ENCODE peak calls at places on chromosomes 2 and 18, in nine cellular contexts. One of them, this sample, is unnamed.

GRCh38 chr2:231228974-231229373 is 30.5 kb downstream of the ARMC9 start:
- DNase-seq in left cardiac atrium: no peak
- DNase-seq in activated CD4-positive, alpha-beta T cell treated with anti-CD3 and anti-CD28 coated beads for 36 hours: no peak
- DNase-seq in AG10803: no peak
- DNase-seq in activated naive CD4-positive, alpha-beta T cell treated with anti-CD3 and anti-CD28 coated beads, Interleukin-2, amount 50 U/mL, for 16 hours: no peak
- DNase-seq in amniotic stem cell: no peak
- DNase-seq in stimulated activated CD4-positive, alpha-beta T cell treated with anti-CD3 and anti-CD28 coated beads, Interleukin-15, amount 100 ng/mL, for 24 hours: no peak
- DNase-seq in foreskin keratinocyte: no peak
- DNase-seq in Daoy: no peak
- DNase-seq in this sample: no peak

GRCh38 chr18:68083776-68084175 is 567.3 kb upstream of the DSEL start:
- DNase-seq in AG10803: no peak
- DNase-seq in activated naive CD4-positive, alpha-beta T cell treated with anti-CD3 and anti-CD28 coated beads, Interleukin-2, amount 50 U/mL, for 16 hours: no peak
- DNase-seq in amniotic stem cell: no peak
- DNase-seq in Daoy: no peak
- DNase-seq in left cardiac atrium: no peak
- DNase-seq in stimulated activated CD4-positive, alpha-beta T cell treated with anti-CD3 and anti-CD28 coated beads, Interleukin-15, amount 100 ng/mL, for 24 hours: no peak
- DNase-seq in activated CD4-positive, alpha-beta T cell treated with anti-CD3 and anti-CD28 coated beads for 36 hours: no peak
- DNase-seq in foreskin keratinocyte: no peak
- DNase-seq in this sample: no peak

GRCh38 chr2:39571197-39571731 is 94.5 kb upstream of the TMEM178A start:
- DNase-seq in activated CD4-positive, alpha-beta T cell treated with anti-CD3 and anti-CD28 coated beads for 36 hours: no peak
- DNase-seq in stimulated activated CD4-positive, alpha-beta T cell treated with anti-CD3 and anti-CD28 coated beads, Interleukin-15, amount 100 ng/mL, for 24 hours: no peak
- DNase-seq in AG10803: peak
- DNase-seq in activated naive CD4-positive, alpha-beta T cell treated with anti-CD3 and anti-CD28 coated beads, Interleukin-2, amount 50 U/mL, for 16 hours: no peak
- DNase-seq in foreskin keratinocyte: peak
- DNase-seq in Daoy: peak
- DNase-seq in amniotic stem cell: no peak
- DNase-seq in left cardiac atrium: no peak
- DNase-seq in this sample: no peak

GRCh38 chr2:62569907-62570793 is 64.2 kb upstream of the TMEM17 start:
- DNase-seq in AG10803: no peak
- DNase-seq in foreskin keratinocyte: no peak
- DNase-seq in stimulated activated CD4-positive, alpha-beta T cell treated with anti-CD3 and anti-CD28 coated beads, Interleukin-15, amount 100 ng/mL, for 24 hours: no peak
- DNase-seq in Daoy: no peak
- DNase-seq in left cardiac atrium: no peak
- DNase-seq in activated CD4-positive, alpha-beta T cell treated with anti-CD3 and anti-CD28 coated beads for 36 hours: no peak
- DNase-seq in amniotic stem cell: no peak
- DNase-seq in activated naive CD4-positive, alpha-beta T cell treated with anti-CD3 and anti-CD28 coated beads, Interleukin-2, amount 50 U/mL, for 16 hours: no peak
- DNase-seq in this sample: no peak

GRCh38 chr2:12787891-12788783 is 71.4 kb downstream of the TRIB2 start:
- DNase-seq in amniotic stem cell: no peak
- DNase-seq in AG10803: peak
- DNase-seq in left cardiac atrium: peak
- DNase-seq in activated naive CD4-positive, alpha-beta T cell treated with anti-CD3 and anti-CD28 coated beads, Interleukin-2, amount 50 U/mL, for 16 hours: no peak
- DNase-seq in activated CD4-positive, alpha-beta T cell treated with anti-CD3 and anti-CD28 coated beads for 36 hours: no peak
- DNase-seq in foreskin keratinocyte: no peak
- DNase-seq in stimulated activated CD4-positive, alpha-beta T cell treated with anti-CD3 and anti-CD28 coated beads, Interleukin-15, amount 100 ng/mL, for 24 hours: no peak
- DNase-seq in Daoy: peak
- DNase-seq in this sample: no peak

GRCh38 chr2:42316910-42317309 is 44.1 kb downstream of the COX7A2L start:
- DNase-seq in stimulated activated CD4-positive, alpha-beta T cell treated with anti-CD3 and anti-CD28 coated beads, Interleukin-15, amount 100 ng/mL, for 24 hours: no peak
- DNase-seq in Daoy: no peak
- DNase-seq in activated CD4-positive, alpha-beta T cell treated with anti-CD3 and anti-CD28 coated beads for 36 hours: no peak
- DNase-seq in amniotic stem cell: no peak
- DNase-seq in left cardiac atrium: no peak
- DNase-seq in activated naive CD4-positive, alpha-beta T cell treated with anti-CD3 and anti-CD28 coated beads, Interleukin-2, amount 50 U/mL, for 16 hours: no peak
- DNase-seq in foreskin keratinocyte: no peak
- DNase-seq in AG10803: no peak
- DNase-seq in this sample: no peak

GRCh38 chr2:74497777-74498499 is 1.5 kb downstream of the LBX2 start:
- DNase-seq in left cardiac atrium: no peak
- DNase-seq in amniotic stem cell: no peak
- DNase-seq in foreskin keratinocyte: no peak
- DNase-seq in Daoy: no peak
- DNase-seq in activated naive CD4-positive, alpha-beta T cell treated with anti-CD3 and anti-CD28 coated beads, Interleukin-2, amount 50 U/mL, for 16 hours: no peak
- DNase-seq in stimulated activated CD4-positive, alpha-beta T cell treated with anti-CD3 and anti-CD28 coated beads, Interleukin-15, amount 100 ng/mL, for 24 hours: peak
- DNase-seq in activated CD4-positive, alpha-beta T cell treated with anti-CD3 and anti-CD28 coated beads for 36 hours: peak
- DNase-seq in AG10803: no peak
- DNase-seq in this sample: peak

GRCh38 chr2:52465267-52465666 is 1302.3 kb upstream of the CHAC2 start:
- DNase-seq in Daoy: no peak
- DNase-seq in foreskin keratinocyte: no peak
- DNase-seq in AG10803: no peak
- DNase-seq in activated naive CD4-positive, alpha-beta T cell treated with anti-CD3 and anti-CD28 coated beads, Interleukin-2, amount 50 U/mL, for 16 hours: no peak
- DNase-seq in stimulated activated CD4-positive, alpha-beta T cell treated with anti-CD3 and anti-CD28 coated beads, Interleukin-15, amount 100 ng/mL, for 24 hours: no peak
- DNase-seq in activated CD4-positive, alpha-beta T cell treated with anti-CD3 and anti-CD28 coated beads for 36 hours: no peak
- DNase-seq in amniotic stem cell: no peak
- DNase-seq in left cardiac atrium: no peak
- DNase-seq in this sample: no peak

GRCh38 chr18:69528439-69528838 is 127.8 kb downstream of the DOK6 start:
- DNase-seq in foreskin keratinocyte: no peak
- DNase-seq in stimulated activated CD4-positive, alpha-beta T cell treated with anti-CD3 and anti-CD28 coated beads, Interleukin-15, amount 100 ng/mL, for 24 hours: no peak
- DNase-seq in left cardiac atrium: no peak
- DNase-seq in Daoy: no peak
- DNase-seq in amniotic stem cell: no peak
- DNase-seq in activated CD4-positive, alpha-beta T cell treated with anti-CD3 and anti-CD28 coated beads for 36 hours: no peak
- DNase-seq in activated naive CD4-positive, alpha-beta T cell treated with anti-CD3 and anti-CD28 coated beads, Interleukin-2, amount 50 U/mL, for 16 hours: no peak
- DNase-seq in AG10803: peak
- DNase-seq in this sample: no peak

GRCh38 chr2:179991344-179991743 is 15.8 kb downstream of the CWC22 start:
- DNase-seq in AG10803: peak
- DNase-seq in Daoy: no peak
- DNase-seq in stimulated activated CD4-positive, alpha-beta T cell treated with anti-CD3 and anti-CD28 coated beads, Interleukin-15, amount 100 ng/mL, for 24 hours: peak
- DNase-seq in activated CD4-positive, alpha-beta T cell treated with anti-CD3 and anti-CD28 coated beads for 36 hours: peak
- DNase-seq in left cardiac atrium: no peak
- DNase-seq in foreskin keratinocyte: no peak
- DNase-seq in amniotic stem cell: no peak
- DNase-seq in activated naive CD4-positive, alpha-beta T cell treated with anti-CD3 and anti-CD28 coated beads, Interleukin-2, amount 50 U/mL, for 16 hours: no peak
- DNase-seq in this sample: no peak

GRCh38 chr2:99801304-99801909 is 311.6 kb upstream of the REV1 start:
- DNase-seq in Daoy: no peak
- DNase-seq in AG10803: no peak
- DNase-seq in foreskin keratinocyte: no peak
- DNase-seq in left cardiac atrium: no peak
- DNase-seq in stimulated activated CD4-positive, alpha-beta T cell treated with anti-CD3 and anti-CD28 coated beads, Interleukin-15, amount 100 ng/mL, for 24 hours: no peak
- DNase-seq in activated naive CD4-positive, alpha-beta T cell treated with anti-CD3 and anti-CD28 coated beads, Interleukin-2, amount 50 U/mL, for 16 hours: no peak
- DNase-seq in amniotic stem cell: no peak
- DNase-seq in activated CD4-positive, alpha-beta T cell treated with anti-CD3 and anti-CD28 coated beads for 36 hours: no peak
- DNase-seq in this sample: no peak

GRCh38 chr18:38032516-38032915 is 466.9 kb upstream of the CELF4 start:
- DNase-seq in activated naive CD4-positive, alpha-beta T cell treated with anti-CD3 and anti-CD28 coated beads, Interleukin-2, amount 50 U/mL, for 16 hours: no peak
- DNase-seq in Daoy: no peak
- DNase-seq in AG10803: no peak
- DNase-seq in amniotic stem cell: no peak
- DNase-seq in foreskin keratinocyte: no peak
- DNase-seq in stimulated activated CD4-positive, alpha-beta T cell treated with anti-CD3 and anti-CD28 coated beads, Interleukin-15, amount 100 ng/mL, for 24 hours: no peak
- DNase-seq in activated CD4-positive, alpha-beta T cell treated with anti-CD3 and anti-CD28 coated beads for 36 hours: no peak
- DNase-seq in left cardiac atrium: no peak
- DNase-seq in this sample: no peak

GRCh38 chr2:54158311-54158710 is 42.9 kb downstream of the ACYP2 start:
- DNase-seq in AG10803: peak
- DNase-seq in stimulated activated CD4-positive, alpha-beta T cell treated with anti-CD3 and anti-CD28 coated beads, Interleukin-15, amount 100 ng/mL, for 24 hours: no peak
- DNase-seq in Daoy: no peak
- DNase-seq in left cardiac atrium: no peak
- DNase-seq in activated CD4-positive, alpha-beta T cell treated with anti-CD3 and anti-CD28 coated beads for 36 hours: no peak
- DNase-seq in amniotic stem cell: no peak
- DNase-seq in activated naive CD4-positive, alpha-beta T cell treated with anti-CD3 and anti-CD28 coated beads, Interleukin-2, amount 50 U/mL, for 16 hours: no peak
- DNase-seq in foreskin keratinocyte: no peak
- DNase-seq in this sample: no peak

GRCh38 chr18:47736376-47737140 is 193.9 kb downstream of the SMAD2 start:
- DNase-seq in foreskin keratinocyte: no peak
- DNase-seq in activated naive CD4-positive, alpha-beta T cell treated with anti-CD3 and anti-CD28 coated beads, Interleukin-2, amount 50 U/mL, for 16 hours: no peak
- DNase-seq in activated CD4-positive, alpha-beta T cell treated with anti-CD3 and anti-CD28 coated beads for 36 hours: no peak
- DNase-seq in left cardiac atrium: no peak
- DNase-seq in Daoy: no peak
- DNase-seq in AG10803: no peak
- DNase-seq in stimulated activated CD4-positive, alpha-beta T cell treated with anti-CD3 and anti-CD28 coated beads, Interleukin-15, amount 100 ng/mL, for 24 hours: no peak
- DNase-seq in amniotic stem cell: no peak
- DNase-seq in this sample: no peak

GRCh38 chr2:239801404-239802100 is 223.6 kb downstream of the NDUFA10 start:
- DNase-seq in Daoy: no peak
- DNase-seq in amniotic stem cell: no peak
- DNase-seq in left cardiac atrium: no peak
- DNase-seq in activated naive CD4-positive, alpha-beta T cell treated with anti-CD3 and anti-CD28 coated beads, Interleukin-2, amount 50 U/mL, for 16 hours: no peak
- DNase-seq in foreskin keratinocyte: no peak
- DNase-seq in activated CD4-positive, alpha-beta T cell treated with anti-CD3 and anti-CD28 coated beads for 36 hours: no peak
- DNase-seq in stimulated activated CD4-positive, alpha-beta T cell treated with anti-CD3 and anti-CD28 coated beads, Interleukin-15, amount 100 ng/mL, for 24 hours: no peak
- DNase-seq in AG10803: no peak
- DNase-seq in this sample: no peak

GRCh38 chr2:178331474-178332431 is 119.2 kb downstream of the PRKRA start:
- DNase-seq in Daoy: no peak
- DNase-seq in amniotic stem cell: no peak
- DNase-seq in AG10803: peak
- DNase-seq in stimulated activated CD4-positive, alpha-beta T cell treated with anti-CD3 and anti-CD28 coated beads, Interleukin-15, amount 100 ng/mL, for 24 hours: no peak
- DNase-seq in activated naive CD4-positive, alpha-beta T cell treated with anti-CD3 and anti-CD28 coated beads, Interleukin-2, amount 50 U/mL, for 16 hours: no peak
- DNase-seq in foreskin keratinocyte: peak
- DNase-seq in left cardiac atrium: no peak
- DNase-seq in activated CD4-positive, alpha-beta T cell treated with anti-CD3 and anti-CD28 coated beads for 36 hours: no peak
- DNase-seq in this sample: no peak

GRCh38 chr2:36318547-36318946 is 37.0 kb upstream of the CRIM1 start:
- DNase-seq in left cardiac atrium: no peak
- DNase-seq in AG10803: peak
- DNase-seq in activated naive CD4-positive, alpha-beta T cell treated with anti-CD3 and anti-CD28 coated beads, Interleukin-2, amount 50 U/mL, for 16 hours: no peak
- DNase-seq in foreskin keratinocyte: no peak
- DNase-seq in stimulated activated CD4-positive, alpha-beta T cell treated with anti-CD3 and anti-CD28 coated beads, Interleukin-15, amount 100 ng/mL, for 24 hours: no peak
- DNase-seq in Daoy: no peak
- DNase-seq in amniotic stem cell: no peak
- DNase-seq in activated CD4-positive, alpha-beta T cell treated with anti-CD3 and anti-CD28 coated beads for 36 hours: no peak
- DNase-seq in this sample: no peak

GRCh38 chr2:47592381-47592780 is 189.4 kb downstream of the MSH2 start:
- DNase-seq in amniotic stem cell: no peak
- DNase-seq in activated naive CD4-positive, alpha-beta T cell treated with anti-CD3 and anti-CD28 coated beads, Interleukin-2, amount 50 U/mL, for 16 hours: no peak
- DNase-seq in Daoy: no peak
- DNase-seq in activated CD4-positive, alpha-beta T cell treated with anti-CD3 and anti-CD28 coated beads for 36 hours: no peak
- DNase-seq in left cardiac atrium: no peak
- DNase-seq in stimulated activated CD4-positive, alpha-beta T cell treated with anti-CD3 and anti-CD28 coated beads, Interleukin-15, amount 100 ng/mL, for 24 hours: no peak
- DNase-seq in AG10803: no peak
- DNase-seq in foreskin keratinocyte: no peak
- DNase-seq in this sample: no peak

GRCh38 chr2:174597347-174598047 is at the start of gene WIPF1:
- DNase-seq in activated CD4-positive, alpha-beta T cell treated with anti-CD3 and anti-CD28 coated beads for 36 hours: peak
- DNase-seq in activated naive CD4-positive, alpha-beta T cell treated with anti-CD3 and anti-CD28 coated beads, Interleukin-2, amount 50 U/mL, for 16 hours: peak
- DNase-seq in foreskin keratinocyte: no peak
- DNase-seq in AG10803: peak
- DNase-seq in amniotic stem cell: no peak
- DNase-seq in left cardiac atrium: no peak
- DNase-seq in stimulated activated CD4-positive, alpha-beta T cell treated with anti-CD3 and anti-CD28 coated beads, Interleukin-15, amount 100 ng/mL, for 24 hours: no peak
- DNase-seq in Daoy: peak
- DNase-seq in this sample: peak

GRCh38 chr18:24982831-24983230 is 369.1 kb downstream of the ZNF521 start:
- DNase-seq in Daoy: peak
- DNase-seq in amniotic stem cell: no peak
- DNase-seq in AG10803: peak
- DNase-seq in left cardiac atrium: no peak
- DNase-seq in activated CD4-positive, alpha-beta T cell treated with anti-CD3 and anti-CD28 coated beads for 36 hours: no peak
- DNase-seq in activated naive CD4-positive, alpha-beta T cell treated with anti-CD3 and anti-CD28 coated beads, Interleukin-2, amount 50 U/mL, for 16 hours: no peak
- DNase-seq in stimulated activated CD4-positive, alpha-beta T cell treated with anti-CD3 and anti-CD28 coated beads, Interleukin-15, amount 100 ng/mL, for 24 hours: no peak
- DNase-seq in foreskin keratinocyte: no peak
- DNase-seq in this sample: no peak

GRCh38 chr2:149089068-149089467 is 50.6 kb downstream of the LYPD6B start:
- DNase-seq in left cardiac atrium: no peak
- DNase-seq in activated naive CD4-positive, alpha-beta T cell treated with anti-CD3 and anti-CD28 coated beads, Interleukin-2, amount 50 U/mL, for 16 hours: no peak
- DNase-seq in stimulated activated CD4-positive, alpha-beta T cell treated with anti-CD3 and anti-CD28 coated beads, Interleukin-15, amount 100 ng/mL, for 24 hours: no peak
- DNase-seq in amniotic stem cell: no peak
- DNase-seq in Daoy: no peak
- DNase-seq in foreskin keratinocyte: no peak
- DNase-seq in activated CD4-positive, alpha-beta T cell treated with anti-CD3 and anti-CD28 coated beads for 36 hours: no peak
- DNase-seq in AG10803: no peak
- DNase-seq in this sample: no peak

GRCh38 chr2:36695746-36696415 is 626 bp upstream of the VIT start:
- DNase-seq in left cardiac atrium: no peak
- DNase-seq in stimulated activated CD4-positive, alpha-beta T cell treated with anti-CD3 and anti-CD28 coated beads, Interleukin-15, amount 100 ng/mL, for 24 hours: no peak
- DNase-seq in AG10803: peak
- DNase-seq in amniotic stem cell: no peak
- DNase-seq in activated naive CD4-positive, alpha-beta T cell treated with anti-CD3 and anti-CD28 coated beads, Interleukin-2, amount 50 U/mL, for 16 hours: no peak
- DNase-seq in activated CD4-positive, alpha-beta T cell treated with anti-CD3 and anti-CD28 coated beads for 36 hours: no peak
- DNase-seq in Daoy: peak
- DNase-seq in foreskin keratinocyte: peak
- DNase-seq in this sample: no peak

GRCh38 chr2:86062043-86062442 is 43.6 kb downstream of the POLR1A start:
- DNase-seq in left cardiac atrium: no peak
- DNase-seq in Daoy: no peak
- DNase-seq in amniotic stem cell: no peak
- DNase-seq in AG10803: peak
- DNase-seq in foreskin keratinocyte: no peak
- DNase-seq in stimulated activated CD4-positive, alpha-beta T cell treated with anti-CD3 and anti-CD28 coated beads, Interleukin-15, amount 100 ng/mL, for 24 hours: no peak
- DNase-seq in activated CD4-positive, alpha-beta T cell treated with anti-CD3 and anti-CD28 coated beads for 36 hours: no peak
- DNase-seq in activated naive CD4-positive, alpha-beta T cell treated with anti-CD3 and anti-CD28 coated beads, Interleukin-2, amount 50 U/mL, for 16 hours: no peak
- DNase-seq in this sample: no peak

GRCh38 chr2:213848631-213849030 is 562.2 kb upstream of the VWC2L start:
- DNase-seq in left cardiac atrium: no peak
- DNase-seq in amniotic stem cell: peak
- DNase-seq in activated naive CD4-positive, alpha-beta T cell treated with anti-CD3 and anti-CD28 coated beads, Interleukin-2, amount 50 U/mL, for 16 hours: no peak
- DNase-seq in foreskin keratinocyte: no peak
- DNase-seq in activated CD4-positive, alpha-beta T cell treated with anti-CD3 and anti-CD28 coated beads for 36 hours: no peak
- DNase-seq in Daoy: no peak
- DNase-seq in AG10803: peak
- DNase-seq in stimulated activated CD4-positive, alpha-beta T cell treated with anti-CD3 and anti-CD28 coated beads, Interleukin-15, amount 100 ng/mL, for 24 hours: no peak
- DNase-seq in this sample: no peak

GRCh38 chr18:29154196-29154757 is 977.3 kb upstream of the CDH2 start:
- DNase-seq in foreskin keratinocyte: peak
- DNase-seq in AG10803: peak
- DNase-seq in Daoy: peak
- DNase-seq in amniotic stem cell: no peak
- DNase-seq in activated naive CD4-positive, alpha-beta T cell treated with anti-CD3 and anti-CD28 coated beads, Interleukin-2, amount 50 U/mL, for 16 hours: no peak
- DNase-seq in activated CD4-positive, alpha-beta T cell treated with anti-CD3 and anti-CD28 coated beads for 36 hours: no peak
- DNase-seq in left cardiac atrium: no peak
- DNase-seq in stimulated activated CD4-positive, alpha-beta T cell treated with anti-CD3 and anti-CD28 coated beads, Interleukin-15, amount 100 ng/mL, for 24 hours: no peak
- DNase-seq in this sample: no peak

GRCh38 chr2:117980381-117980780 is 33.5 kb downstream of the CCDC93 start:
- DNase-seq in AG10803: peak
- DNase-seq in activated naive CD4-positive, alpha-beta T cell treated with anti-CD3 and anti-CD28 coated beads, Interleukin-2, amount 50 U/mL, for 16 hours: no peak
- DNase-seq in Daoy: peak
- DNase-seq in activated CD4-positive, alpha-beta T cell treated with anti-CD3 and anti-CD28 coated beads for 36 hours: no peak
- DNase-seq in stimulated activated CD4-positive, alpha-beta T cell treated with anti-CD3 and anti-CD28 coated beads, Interleukin-15, amount 100 ng/mL, for 24 hours: no peak
- DNase-seq in foreskin keratinocyte: peak
- DNase-seq in left cardiac atrium: no peak
- DNase-seq in amniotic stem cell: peak
- DNase-seq in this sample: no peak

GRCh38 chr2:81194176-81194575 is 889.6 kb upstream of the LRRTM1 start:
- DNase-seq in foreskin keratinocyte: no peak
- DNase-seq in activated CD4-positive, alpha-beta T cell treated with anti-CD3 and anti-CD28 coated beads for 36 hours: no peak
- DNase-seq in amniotic stem cell: no peak
- DNase-seq in activated naive CD4-positive, alpha-beta T cell treated with anti-CD3 and anti-CD28 coated beads, Interleukin-2, amount 50 U/mL, for 16 hours: no peak
- DNase-seq in Daoy: no peak
- DNase-seq in stimulated activated CD4-positive, alpha-beta T cell treated with anti-CD3 and anti-CD28 coated beads, Interleukin-15, amount 100 ng/mL, for 24 hours: no peak
- DNase-seq in AG10803: no peak
- DNase-seq in left cardiac atrium: peak
- DNase-seq in this sample: no peak

GRCh38 chr18:67651438-67651837 is 134.9 kb upstream of the DSEL start:
- DNase-seq in activated CD4-positive, alpha-beta T cell treated with anti-CD3 and anti-CD28 coated beads for 36 hours: no peak
- DNase-seq in Daoy: no peak
- DNase-seq in amniotic stem cell: no peak
- DNase-seq in left cardiac atrium: no peak
- DNase-seq in AG10803: peak
- DNase-seq in stimulated activated CD4-positive, alpha-beta T cell treated with anti-CD3 and anti-CD28 coated beads, Interleukin-15, amount 100 ng/mL, for 24 hours: no peak
- DNase-seq in foreskin keratinocyte: no peak
- DNase-seq in activated naive CD4-positive, alpha-beta T cell treated with anti-CD3 and anti-CD28 coated beads, Interleukin-2, amount 50 U/mL, for 16 hours: no peak
- DNase-seq in this sample: no peak